ENCODE peak calls at places on chromosomes 5 and 9, in ten cellular contexts. One of them, this sample, is unnamed.

GRCh38 chr5:8561854-8562253 is 692.9 kb downstream of the MTRR start:
- DNase-seq in Caco-2: no peak
- DNase-seq in stomach: no peak
- DNase-seq in cardiac fibroblast: no peak
- DNase-seq in RWPE2: no peak
- DNase-seq in adrenal gland: no peak
- DNase-seq in WTC11: no peak
- DNase-seq in psoas muscle: no peak
- DNase-seq in RWPE1: no peak
- DNase-seq in epithelial cell of esophagus: no peak
- DNase-seq in this sample: no peak

GRCh38 chr5:112581811-112582320 is 155.8 kb upstream of the APC start:
- DNase-seq in Caco-2: no peak
- DNase-seq in stomach: no peak
- DNase-seq in cardiac fibroblast: no peak
- DNase-seq in RWPE2: no peak
- DNase-seq in adrenal gland: no peak
- DNase-seq in WTC11: no peak
- DNase-seq in psoas muscle: no peak
- DNase-seq in RWPE1: no peak
- DNase-seq in epithelial cell of esophagus: no peak
- DNase-seq in this sample: no peak

GRCh38 chr9:124351672-124352468 is 63.4 kb downstream of the PSMB7 start:
- DNase-seq in Caco-2: no peak
- DNase-seq in stomach: no peak
- DNase-seq in cardiac fibroblast: no peak
- DNase-seq in RWPE2: no peak
- DNase-seq in adrenal gland: no peak
- DNase-seq in WTC11: peak
- DNase-seq in psoas muscle: no peak
- DNase-seq in RWPE1: no peak
- DNase-seq in epithelial cell of esophagus: no peak
- DNase-seq in this sample: no peak

GRCh38 chr9:131997779-131998178 is 81.9 kb downstream of the MED27 start:
- DNase-seq in Caco-2: no peak
- DNase-seq in stomach: peak
- DNase-seq in cardiac fibroblast: no peak
- DNase-seq in RWPE2: no peak
- DNase-seq in adrenal gland: peak
- DNase-seq in WTC11: no peak
- DNase-seq in psoas muscle: no peak
- DNase-seq in RWPE1: no peak
- DNase-seq in epithelial cell of esophagus: no peak
- DNase-seq in this sample: no peak

GRCh38 chr5:53333160-53333559 is 147.3 kb upstream of the FST start:
- DNase-seq in Caco-2: no peak
- DNase-seq in stomach: no peak
- DNase-seq in cardiac fibroblast: peak
- DNase-seq in RWPE2: no peak
- DNase-seq in adrenal gland: no peak
- DNase-seq in WTC11: no peak
- DNase-seq in psoas muscle: no peak
- DNase-seq in RWPE1: peak
- DNase-seq in epithelial cell of esophagus: peak
- DNase-seq in this sample: peak

GRCh38 chr5:68215888-68216736 is 556 bp downstream of the PIK3R1 start:
- DNase-seq in Caco-2: peak
- DNase-seq in stomach: peak
- DNase-seq in cardiac fibroblast: no peak
- DNase-seq in RWPE2: no peak
- DNase-seq in adrenal gland: peak
- DNase-seq in WTC11: peak
- DNase-seq in psoas muscle: peak
- DNase-seq in RWPE1: peak
- DNase-seq in epithelial cell of esophagus: peak
- DNase-seq in this sample: no peak

GRCh38 chr9:128097156-128098016 is 29.4 kb downstream of the SLC25A25 start:
- DNase-seq in Caco-2: no peak
- DNase-seq in stomach: no peak
- DNase-seq in cardiac fibroblast: no peak
- DNase-seq in RWPE2: no peak
- DNase-seq in adrenal gland: no peak
- DNase-seq in WTC11: no peak
- DNase-seq in psoas muscle: no peak
- DNase-seq in RWPE1: no peak
- DNase-seq in epithelial cell of esophagus: no peak
- DNase-seq in this sample: no peak

GRCh38 chr9:37999501-38000189 is 69.4 kb downstream of the SHB start:
- DNase-seq in Caco-2: no peak
- DNase-seq in stomach: no peak
- DNase-seq in cardiac fibroblast: peak
- DNase-seq in RWPE2: no peak
- DNase-seq in adrenal gland: no peak
- DNase-seq in WTC11: no peak
- DNase-seq in psoas muscle: no peak
- DNase-seq in RWPE1: peak
- DNase-seq in epithelial cell of esophagus: peak
- DNase-seq in this sample: peak

GRCh38 chr5:135544666-135545045 is 8.9 kb upstream of the NEUROG1 start:
- DNase-seq in Caco-2: no peak
- DNase-seq in stomach: no peak
- DNase-seq in cardiac fibroblast: no peak
- DNase-seq in RWPE2: no peak
- DNase-seq in adrenal gland: no peak
- DNase-seq in WTC11: peak
- DNase-seq in psoas muscle: no peak
- DNase-seq in RWPE1: no peak
- DNase-seq in epithelial cell of esophagus: no peak
- DNase-seq in this sample: no peak

GRCh38 chr5:148884339-148885020 is 58.1 kb downstream of the ADRB2 start:
- DNase-seq in Caco-2: no peak
- DNase-seq in stomach: no peak
- DNase-seq in cardiac fibroblast: no peak
- DNase-seq in RWPE2: no peak
- DNase-seq in adrenal gland: no peak
- DNase-seq in WTC11: no peak
- DNase-seq in psoas muscle: no peak
- DNase-seq in RWPE1: no peak
- DNase-seq in epithelial cell of esophagus: no peak
- DNase-seq in this sample: no peak

GRCh38 chr5:82640901-82641300 is 362.7 kb upstream of the RPS23 start:
- DNase-seq in Caco-2: no peak
- DNase-seq in stomach: no peak
- DNase-seq in cardiac fibroblast: no peak
- DNase-seq in RWPE2: no peak
- DNase-seq in adrenal gland: no peak
- DNase-seq in WTC11: no peak
- DNase-seq in psoas muscle: no peak
- DNase-seq in RWPE1: no peak
- DNase-seq in epithelial cell of esophagus: no peak
- DNase-seq in this sample: no peak

GRCh38 chr5:132608107-132608506 is 49.9 kb upstream of the IL13 start:
- DNase-seq in Caco-2: no peak
- DNase-seq in stomach: no peak
- DNase-seq in cardiac fibroblast: no peak
- DNase-seq in RWPE2: no peak
- DNase-seq in adrenal gland: no peak
- DNase-seq in WTC11: no peak
- DNase-seq in psoas muscle: no peak
- DNase-seq in RWPE1: no peak
- DNase-seq in epithelial cell of esophagus: no peak
- DNase-seq in this sample: no peak

GRCh38 chr9:128286435-128286834 is 10.4 kb downstream of the SWI5 start:
- DNase-seq in Caco-2: no peak
- DNase-seq in stomach: no peak
- DNase-seq in cardiac fibroblast: no peak
- DNase-seq in RWPE2: no peak
- DNase-seq in adrenal gland: no peak
- DNase-seq in WTC11: no peak
- DNase-seq in psoas muscle: no peak
- DNase-seq in RWPE1: no peak
- DNase-seq in epithelial cell of esophagus: no peak
- DNase-seq in this sample: no peak

GRCh38 chr9:109031241-109031640 is 17.9 kb upstream of the CTNNAL1 start:
- DNase-seq in Caco-2: no peak
- DNase-seq in stomach: no peak
- DNase-seq in cardiac fibroblast: peak
- DNase-seq in RWPE2: no peak
- DNase-seq in adrenal gland: no peak
- DNase-seq in WTC11: no peak
- DNase-seq in psoas muscle: no peak
- DNase-seq in RWPE1: peak
- DNase-seq in epithelial cell of esophagus: peak
- DNase-seq in this sample: no peak

GRCh38 chr5:5145651-5146529 is 5.8 kb downstream of the ADAMTS16 start:
- DNase-seq in Caco-2: no peak
- DNase-seq in stomach: no peak
- DNase-seq in cardiac fibroblast: peak
- DNase-seq in RWPE2: peak
- DNase-seq in adrenal gland: no peak
- DNase-seq in WTC11: no peak
- DNase-seq in psoas muscle: no peak
- DNase-seq in RWPE1: peak
- DNase-seq in epithelial cell of esophagus: no peak
- DNase-seq in this sample: peak

GRCh38 chr9:79193506-79194223 is 378.1 kb upstream of the TLE4 start:
- DNase-seq in Caco-2: no peak
- DNase-seq in stomach: no peak
- DNase-seq in cardiac fibroblast: no peak
- DNase-seq in RWPE2: no peak
- DNase-seq in adrenal gland: no peak
- DNase-seq in WTC11: peak
- DNase-seq in psoas muscle: no peak
- DNase-seq in RWPE1: no peak
- DNase-seq in epithelial cell of esophagus: no peak
- DNase-seq in this sample: no peak
- TF ChIP-seq CTCF in Caco-2: no peak
- TF ChIP-seq CTCF in stomach: no peak
- TF ChIP-seq CTCF in cardiac fibroblast: no peak
- TF ChIP-seq CTCF in RWPE2: no peak
- TF ChIP-seq CTCF in adrenal gland: no peak
- TF ChIP-seq CTCF in WTC11: no peak
- TF ChIP-seq CTCF in psoas muscle: no peak
- TF ChIP-seq CTCF in RWPE1: no peak
- TF ChIP-seq CTCF in epithelial cell of esophagus: no peak
- TF ChIP-seq CTCF in this sample: no peak

DNA sequence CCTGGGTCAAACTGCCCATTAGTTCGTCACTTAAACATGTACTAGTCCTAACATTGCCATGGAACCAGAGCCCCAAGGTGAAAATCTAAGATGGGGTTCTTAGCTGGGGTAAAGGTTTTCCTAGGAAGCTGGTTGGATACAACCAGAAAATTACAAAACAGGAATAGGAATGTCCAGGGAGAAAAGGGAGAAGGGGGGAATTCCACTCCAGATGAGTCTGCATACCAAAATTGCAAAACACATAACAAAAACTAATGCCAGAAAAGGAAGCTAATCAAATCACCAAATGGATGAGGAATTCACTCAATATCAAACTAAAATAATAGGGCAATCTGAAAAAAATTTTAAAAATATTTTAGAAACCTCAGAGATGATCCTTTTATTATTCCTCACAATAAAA is 396.2 kb downstream of the EFNA5 start:
- DNase-seq in Caco-2: no peak
- DNase-seq in stomach: no peak
- DNase-seq in cardiac fibroblast: peak
- DNase-seq in RWPE2: no peak
- DNase-seq in adrenal gland: no peak
- DNase-seq in WTC11: no peak
- DNase-seq in psoas muscle: no peak
- DNase-seq in RWPE1: no peak
- DNase-seq in epithelial cell of esophagus: no peak
- DNase-seq in this sample: no peak
- TF ChIP-seq CTCF in Caco-2: no peak
- TF ChIP-seq CTCF in stomach: no peak
- TF ChIP-seq CTCF in cardiac fibroblast: no peak
- TF ChIP-seq CTCF in RWPE2: no peak
- TF ChIP-seq CTCF in adrenal gland: no peak
- TF ChIP-seq CTCF in WTC11: no peak
- TF ChIP-seq CTCF in psoas muscle: no peak
- TF ChIP-seq CTCF in RWPE1: no peak
- TF ChIP-seq CTCF in epithelial cell of esophagus: no peak
- TF ChIP-seq CTCF in this sample: no peak

GRCh38 chr9:101119206-101119819 is 90.8 kb downstream of the PLPPR1 start:
- DNase-seq in Caco-2: peak
- DNase-seq in stomach: peak
- DNase-seq in cardiac fibroblast: peak
- DNase-seq in RWPE2: no peak
- DNase-seq in adrenal gland: peak
- DNase-seq in WTC11: peak
- DNase-seq in psoas muscle: peak
- DNase-seq in RWPE1: peak
- DNase-seq in epithelial cell of esophagus: peak
- DNase-seq in this sample: no peak
- TF ChIP-seq CTCF in Caco-2: peak
- TF ChIP-seq CTCF in stomach: no peak
- TF ChIP-seq CTCF in cardiac fibroblast: peak
- TF ChIP-seq CTCF in RWPE2: peak
- TF ChIP-seq CTCF in adrenal gland: peak
- TF ChIP-seq CTCF in WTC11: peak
- TF ChIP-seq CTCF in psoas muscle: peak
- TF ChIP-seq CTCF in RWPE1: peak
- TF ChIP-seq CTCF in epithelial cell of esophagus: peak
- TF ChIP-seq CTCF in this sample: peak

GRCh38 chr5:123087173-123088030 is 1.6 kb upstream of the PRDM6 start:
- DNase-seq in Caco-2: no peak
- DNase-seq in stomach: no peak
- DNase-seq in cardiac fibroblast: peak
- DNase-seq in RWPE2: no peak
- DNase-seq in adrenal gland: no peak
- DNase-seq in WTC11: no peak
- DNase-seq in psoas muscle: no peak
- DNase-seq in RWPE1: no peak
- DNase-seq in epithelial cell of esophagus: no peak
- DNase-seq in this sample: no peak

GRCh38 chr5:123084730-123085605 is 4.1 kb upstream of the PRDM6 start:
- DNase-seq in Caco-2: no peak
- DNase-seq in stomach: no peak
- DNase-seq in cardiac fibroblast: no peak
- DNase-seq in RWPE2: no peak
- DNase-seq in adrenal gland: no peak
- DNase-seq in WTC11: no peak
- DNase-seq in psoas muscle: no peak
- DNase-seq in RWPE1: no peak
- DNase-seq in epithelial cell of esophagus: no peak
- DNase-seq in this sample: no peak

GRCh38 chr5:123088031-123088805 is 823 bp upstream of the PRDM6 start:
- DNase-seq in Caco-2: peak
- DNase-seq in stomach: no peak
- DNase-seq in cardiac fibroblast: no peak
- DNase-seq in RWPE2: no peak
- DNase-seq in adrenal gland: no peak
- DNase-seq in WTC11: peak
- DNase-seq in psoas muscle: no peak
- DNase-seq in RWPE1: no peak
- DNase-seq in epithelial cell of esophagus: no peak
- DNase-seq in this sample: no peak

GRCh38 chr5:123085638-123086286 is 3.3 kb upstream of the PRDM6 start:
- DNase-seq in Caco-2: no peak
- DNase-seq in stomach: no peak
- DNase-seq in cardiac fibroblast: no peak
- DNase-seq in RWPE2: no peak
- DNase-seq in adrenal gland: no peak
- DNase-seq in WTC11: no peak
- DNase-seq in psoas muscle: no peak
- DNase-seq in RWPE1: no peak
- DNase-seq in epithelial cell of esophagus: no peak
- DNase-seq in this sample: no peak

GRCh38 chr5:123086376-123087055 is 2.5 kb upstream of the PRDM6 start:
- DNase-seq in Caco-2: no peak
- DNase-seq in stomach: no peak
- DNase-seq in cardiac fibroblast: no peak
- DNase-seq in RWPE2: no peak
- DNase-seq in adrenal gland: no peak
- DNase-seq in WTC11: peak
- DNase-seq in psoas muscle: no peak
- DNase-seq in RWPE1: no peak
- DNase-seq in epithelial cell of esophagus: no peak
- DNase-seq in this sample: no peak
- TF ChIP-seq CTCF in Caco-2: no peak
- TF ChIP-seq CTCF in stomach: no peak
- TF ChIP-seq CTCF in cardiac fibroblast: no peak
- TF ChIP-seq CTCF in RWPE2: no peak
- TF ChIP-seq CTCF in adrenal gland: no peak
- TF ChIP-seq CTCF in WTC11: no peak
- TF ChIP-seq CTCF in psoas muscle: no peak
- TF ChIP-seq CTCF in RWPE1: no peak
- TF ChIP-seq CTCF in epithelial cell of esophagus: no peak
- TF ChIP-seq CTCF in this sample: no peak